ENCODE peak calls at places on chromosomes 1 and 21, in nine cellular contexts. One of them, this sample, is unnamed. For H3K9me3, the result is how much of the 10 kb centered on the place peaks cover.

GRCh38 chr1:201149400-201149799 is 4.9 kb downstream of the TMEM9 start:
- DNase-seq in SJSA1: peak
- DNase-seq in lower lobe of right lung: no peak
- DNase-seq in IMR-90: peak
- DNase-seq in right cardiac atrium: no peak
- DNase-seq in cardiac muscle cell: peak
- DNase-seq in CD8-positive, alpha-beta T cell: no peak
- DNase-seq in suprapubic skin: no peak
- DNase-seq in MM.1S: peak
- DNase-seq in this sample: no peak

GRCh38 chr21:45769239-45769758 is 125.8 kb downstream of the PCBP3 start:
- DNase-seq in MM.1S: no peak
- DNase-seq in lower lobe of right lung: no peak
- DNase-seq in right cardiac atrium: no peak
- DNase-seq in cardiac muscle cell: no peak
- DNase-seq in SJSA1: no peak
- DNase-seq in suprapubic skin: no peak
- DNase-seq in CD8-positive, alpha-beta T cell: no peak
- DNase-seq in IMR-90: no peak
- DNase-seq in this sample: no peak

GRCh38 chr1:91836307-91837056 is 49.5 kb downstream of the TGFBR3 start:
- DNase-seq in cardiac muscle cell: no peak
- DNase-seq in suprapubic skin: no peak
- DNase-seq in right cardiac atrium: no peak
- DNase-seq in IMR-90: no peak
- DNase-seq in lower lobe of right lung: no peak
- DNase-seq in SJSA1: no peak
- DNase-seq in CD8-positive, alpha-beta T cell: no peak
- DNase-seq in MM.1S: no peak
- DNase-seq in this sample: no peak

GRCh38 chr1:159835366-159835765 is 8.7 kb downstream of the SLAMF8 start:
- DNase-seq in MM.1S: no peak
- DNase-seq in IMR-90: no peak
- DNase-seq in SJSA1: no peak
- DNase-seq in suprapubic skin: no peak
- DNase-seq in right cardiac atrium: no peak
- DNase-seq in cardiac muscle cell: no peak
- DNase-seq in CD8-positive, alpha-beta T cell: no peak
- DNase-seq in lower lobe of right lung: no peak
- DNase-seq in this sample: no peak

GRCh38 chr21:46500224-46500861 is 41.7 kb downstream of the DIP2A start:
- DNase-seq in SJSA1: peak
- DNase-seq in IMR-90: peak
- DNase-seq in right cardiac atrium: no peak
- DNase-seq in MM.1S: peak
- DNase-seq in CD8-positive, alpha-beta T cell: no peak
- DNase-seq in suprapubic skin: no peak
- DNase-seq in cardiac muscle cell: no peak
- DNase-seq in lower lobe of right lung: no peak
- DNase-seq in this sample: no peak

GRCh38 chr21:35399706-35400105 is 350.6 kb upstream of the RUNX1 start:
- DNase-seq in SJSA1: no peak
- DNase-seq in IMR-90: no peak
- DNase-seq in cardiac muscle cell: no peak
- DNase-seq in lower lobe of right lung: no peak
- DNase-seq in CD8-positive, alpha-beta T cell: no peak
- DNase-seq in MM.1S: no peak
- DNase-seq in right cardiac atrium: no peak
- DNase-seq in suprapubic skin: no peak
- DNase-seq in this sample: no peak

GRCh38 chr21:35911412-35912191 is 148.7 kb downstream of the SETD4 start:
- DNase-seq in CD8-positive, alpha-beta T cell: no peak
- DNase-seq in right cardiac atrium: no peak
- DNase-seq in MM.1S: no peak
- DNase-seq in IMR-90: no peak
- DNase-seq in lower lobe of right lung: no peak
- DNase-seq in SJSA1: no peak
- DNase-seq in suprapubic skin: no peak
- DNase-seq in cardiac muscle cell: peak
- DNase-seq in this sample: no peak

GRCh38 chr1:11566042-11566825 is 87.3 kb downstream of the DISP3 start:
- DNase-seq in MM.1S: peak
- DNase-seq in IMR-90: no peak
- DNase-seq in cardiac muscle cell: no peak
- DNase-seq in CD8-positive, alpha-beta T cell: no peak
- DNase-seq in SJSA1: no peak
- DNase-seq in lower lobe of right lung: no peak
- DNase-seq in suprapubic skin: no peak
- DNase-seq in right cardiac atrium: no peak
- DNase-seq in this sample: no peak

GRCh38 chr1:7187121-7187510 is 401.9 kb downstream of the CAMTA1 start:
- DNase-seq in cardiac muscle cell: no peak
- DNase-seq in right cardiac atrium: no peak
- DNase-seq in CD8-positive, alpha-beta T cell: no peak
- DNase-seq in suprapubic skin: no peak
- DNase-seq in SJSA1: no peak
- DNase-seq in lower lobe of right lung: no peak
- DNase-seq in MM.1S: no peak
- DNase-seq in IMR-90: no peak
- DNase-seq in this sample: no peak

GRCh38 chr1:221812905-221813597 is 71.2 kb upstream of the DUSP10 start:
- DNase-seq in IMR-90: no peak
- DNase-seq in SJSA1: no peak
- DNase-seq in lower lobe of right lung: no peak
- DNase-seq in CD8-positive, alpha-beta T cell: no peak
- DNase-seq in MM.1S: no peak
- DNase-seq in cardiac muscle cell: peak
- DNase-seq in suprapubic skin: no peak
- DNase-seq in right cardiac atrium: no peak
- DNase-seq in this sample: no peak

GRCh38 chr1:223775054-223775453 is 62.7 kb downstream of the CAPN2 start:
- DNase-seq in lower lobe of right lung: no peak
- DNase-seq in MM.1S: no peak
- DNase-seq in CD8-positive, alpha-beta T cell: no peak
- DNase-seq in suprapubic skin: no peak
- DNase-seq in IMR-90: peak
- DNase-seq in right cardiac atrium: no peak
- DNase-seq in cardiac muscle cell: no peak
- DNase-seq in SJSA1: no peak
- DNase-seq in this sample: no peak

GRCh38 chr1:198798923-198799386 is 160.1 kb downstream of the PTPRC start:
- DNase-seq in right cardiac atrium: no peak
- DNase-seq in CD8-positive, alpha-beta T cell: no peak
- DNase-seq in suprapubic skin: no peak
- DNase-seq in cardiac muscle cell: no peak
- DNase-seq in MM.1S: no peak
- DNase-seq in SJSA1: no peak
- DNase-seq in lower lobe of right lung: no peak
- DNase-seq in IMR-90: no peak
- DNase-seq in this sample: no peak

GRCh38 chr1:97071163-97071562 is 349.6 kb downstream of the PTBP2 start:
- DNase-seq in suprapubic skin: no peak
- DNase-seq in cardiac muscle cell: no peak
- DNase-seq in SJSA1: no peak
- DNase-seq in IMR-90: peak
- DNase-seq in right cardiac atrium: no peak
- DNase-seq in MM.1S: no peak
- DNase-seq in lower lobe of right lung: no peak
- DNase-seq in CD8-positive, alpha-beta T cell: no peak
- DNase-seq in this sample: no peak

GRCh38 chr1:235416662-235417049 is 49.4 kb downstream of the TBCE start:
- DNase-seq in cardiac muscle cell: no peak
- DNase-seq in CD8-positive, alpha-beta T cell: no peak
- DNase-seq in MM.1S: no peak
- DNase-seq in lower lobe of right lung: no peak
- DNase-seq in IMR-90: peak
- DNase-seq in SJSA1: no peak
- DNase-seq in suprapubic skin: no peak
- DNase-seq in right cardiac atrium: no peak
- DNase-seq in this sample: no peak

GRCh38 chr1:110255388-110255787 is 45.3 kb downstream of the KCNC4 start:
- DNase-seq in lower lobe of right lung: no peak
- DNase-seq in MM.1S: peak
- DNase-seq in suprapubic skin: no peak
- DNase-seq in CD8-positive, alpha-beta T cell: no peak
- DNase-seq in cardiac muscle cell: peak
- DNase-seq in IMR-90: no peak
- DNase-seq in SJSA1: no peak
- DNase-seq in right cardiac atrium: no peak
- DNase-seq in this sample: no peak

DNA sequence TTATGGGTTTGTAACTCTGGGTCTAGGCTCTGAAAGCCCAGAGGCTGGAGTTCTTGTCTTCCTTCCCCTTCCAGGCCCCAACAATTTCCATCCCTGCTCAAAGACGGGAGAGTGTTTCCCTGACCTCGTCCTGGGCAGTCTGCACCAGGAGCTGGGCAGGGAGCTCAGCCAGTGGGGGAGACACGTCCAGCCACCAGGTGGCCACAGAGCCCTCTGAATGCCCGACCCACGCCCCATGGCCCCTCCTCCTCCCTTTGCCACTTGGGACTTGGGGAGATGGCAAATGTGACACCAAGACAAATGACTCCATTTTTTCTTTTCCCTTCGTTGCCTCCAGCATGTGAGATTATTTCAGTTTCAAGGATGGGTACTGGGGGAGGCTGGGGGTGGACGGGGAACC is 159.9 kb upstream of the AJAP1 start:
- DNase-seq in suprapubic skin: no peak
- DNase-seq in SJSA1: no peak
- DNase-seq in lower lobe of right lung: no peak
- DNase-seq in IMR-90: no peak
- DNase-seq in right cardiac atrium: no peak
- DNase-seq in MM.1S: no peak
- DNase-seq in cardiac muscle cell: no peak
- DNase-seq in CD8-positive, alpha-beta T cell: no peak
- DNase-seq in this sample: no peak
- H3K9me3 ChIP-seq in suprapubic skin: under half
- H3K9me3 ChIP-seq in SJSA1: under half
- H3K9me3 ChIP-seq in lower lobe of right lung: under half
- H3K9me3 ChIP-seq in IMR-90: under half
- H3K9me3 ChIP-seq in right cardiac atrium: under half
- H3K9me3 ChIP-seq in MM.1S: under half
- H3K9me3 ChIP-seq in cardiac muscle cell: under half
- H3K9me3 ChIP-seq in CD8-positive, alpha-beta T cell: under half
- H3K9me3 ChIP-seq in this sample: under half

DNA sequence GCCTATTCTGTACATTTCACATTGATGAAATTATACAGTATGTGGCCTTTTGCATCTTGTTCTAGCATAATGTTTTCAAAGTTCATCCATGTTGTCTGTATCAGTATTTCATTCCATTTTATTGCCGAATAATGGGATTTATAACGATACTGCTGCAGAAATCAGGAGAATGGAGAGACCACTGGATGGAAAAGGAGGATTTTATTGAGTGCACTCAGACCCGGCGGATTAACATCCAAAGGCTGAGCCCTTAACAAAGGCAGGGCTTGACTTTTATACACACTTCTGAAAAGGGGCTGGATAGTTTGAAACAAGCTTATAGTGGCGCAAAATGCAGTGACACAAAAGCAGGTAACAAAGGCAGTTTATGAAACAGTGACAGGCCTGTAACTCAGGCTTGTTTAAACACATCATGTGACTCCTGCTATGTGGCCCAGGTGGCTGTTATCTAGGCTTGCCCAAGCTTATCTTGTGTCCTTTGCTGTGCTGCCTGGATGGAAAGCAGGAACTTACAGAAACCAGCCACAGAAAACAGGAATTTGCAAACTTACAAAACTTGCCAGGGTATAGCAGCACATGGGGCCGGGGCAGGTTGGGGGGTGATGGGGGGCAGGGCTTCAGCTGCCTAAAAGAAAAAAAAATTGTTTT is 32.8 kb upstream of the KCNJ15 start:
- DNase-seq in SJSA1: no peak
- DNase-seq in IMR-90: peak
- DNase-seq in lower lobe of right lung: no peak
- DNase-seq in MM.1S: no peak
- DNase-seq in right cardiac atrium: no peak
- DNase-seq in suprapubic skin: no peak
- DNase-seq in cardiac muscle cell: no peak
- DNase-seq in CD8-positive, alpha-beta T cell: no peak
- DNase-seq in this sample: no peak
- H3K9me3 ChIP-seq in SJSA1: under half
- H3K9me3 ChIP-seq in IMR-90: under half
- H3K9me3 ChIP-seq in lower lobe of right lung: under half
- H3K9me3 ChIP-seq in MM.1S: under half
- H3K9me3 ChIP-seq in right cardiac atrium: under half
- H3K9me3 ChIP-seq in suprapubic skin: under half
- H3K9me3 ChIP-seq in cardiac muscle cell: under half
- H3K9me3 ChIP-seq in CD8-positive, alpha-beta T cell: under half
- H3K9me3 ChIP-seq in this sample: under half

GRCh38 chr1:115755436-115756370 is 12.8 kb downstream of the CASQ2 start:
- DNase-seq in MM.1S: no peak
- DNase-seq in lower lobe of right lung: no peak
- DNase-seq in SJSA1: no peak
- DNase-seq in IMR-90: no peak
- DNase-seq in CD8-positive, alpha-beta T cell: no peak
- DNase-seq in suprapubic skin: no peak
- DNase-seq in right cardiac atrium: no peak
- DNase-seq in cardiac muscle cell: no peak
- DNase-seq in this sample: no peak
- H3K9me3 ChIP-seq in MM.1S: under half
- H3K9me3 ChIP-seq in lower lobe of right lung: under half
- H3K9me3 ChIP-seq in SJSA1: under half
- H3K9me3 ChIP-seq in IMR-90: under half
- H3K9me3 ChIP-seq in CD8-positive, alpha-beta T cell: under half
- H3K9me3 ChIP-seq in suprapubic skin: under half
- H3K9me3 ChIP-seq in right cardiac atrium: under half
- H3K9me3 ChIP-seq in cardiac muscle cell: under half
- H3K9me3 ChIP-seq in this sample: under half

GRCh38 chr1:69055223-69055622 is 512.5 kb upstream of the LRRC7 start:
- DNase-seq in IMR-90: peak
- DNase-seq in right cardiac atrium: no peak
- DNase-seq in lower lobe of right lung: no peak
- DNase-seq in MM.1S: no peak
- DNase-seq in SJSA1: no peak
- DNase-seq in suprapubic skin: no peak
- DNase-seq in CD8-positive, alpha-beta T cell: no peak
- DNase-seq in cardiac muscle cell: no peak
- DNase-seq in this sample: no peak
- H3K9me3 ChIP-seq in IMR-90: under half
- H3K9me3 ChIP-seq in right cardiac atrium: under half
- H3K9me3 ChIP-seq in lower lobe of right lung: under half
- H3K9me3 ChIP-seq in MM.1S: under half
- H3K9me3 ChIP-seq in SJSA1: under half
- H3K9me3 ChIP-seq in suprapubic skin: under half
- H3K9me3 ChIP-seq in CD8-positive, alpha-beta T cell: under half
- H3K9me3 ChIP-seq in cardiac muscle cell: under half
- H3K9me3 ChIP-seq in this sample: under half

DNA sequence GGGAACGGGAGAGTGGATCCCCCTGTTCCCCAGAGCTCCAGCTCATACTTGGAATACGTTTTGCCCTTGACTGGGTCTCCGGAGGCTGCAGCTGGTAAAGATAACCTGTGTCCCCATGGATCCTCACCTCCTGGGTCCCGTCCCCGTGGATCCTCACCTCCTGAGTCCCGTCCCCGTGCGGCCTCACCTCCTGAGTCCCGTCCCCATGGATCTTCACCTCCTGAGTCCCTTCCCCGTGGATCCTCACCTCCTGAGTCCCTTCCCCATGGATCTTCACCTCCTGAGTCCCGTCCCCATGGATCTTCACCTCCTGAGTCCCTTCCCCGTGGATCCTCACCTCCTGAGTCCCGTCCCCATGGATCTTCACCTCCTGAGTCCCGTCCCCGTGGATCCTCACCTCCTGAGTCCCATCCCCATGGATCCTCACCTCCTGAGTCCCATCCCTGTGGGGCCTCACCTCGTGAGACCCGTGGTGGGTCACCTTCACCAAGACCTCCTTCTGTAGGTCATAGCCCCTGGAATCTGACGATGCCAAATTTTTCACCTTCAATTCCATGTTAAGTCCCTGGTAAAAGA is 61.4 kb downstream of the SCCPDH start:
- DNase-seq in SJSA1: no peak
- DNase-seq in right cardiac atrium: no peak
- DNase-seq in CD8-positive, alpha-beta T cell: no peak
- DNase-seq in lower lobe of right lung: no peak
- DNase-seq in suprapubic skin: peak
- DNase-seq in cardiac muscle cell: no peak
- DNase-seq in IMR-90: peak
- DNase-seq in MM.1S: no peak
- DNase-seq in this sample: no peak
- H3K9me3 ChIP-seq in SJSA1: under half
- H3K9me3 ChIP-seq in right cardiac atrium: under half
- H3K9me3 ChIP-seq in CD8-positive, alpha-beta T cell: under half
- H3K9me3 ChIP-seq in lower lobe of right lung: under half
- H3K9me3 ChIP-seq in suprapubic skin: under half
- H3K9me3 ChIP-seq in cardiac muscle cell: under half
- H3K9me3 ChIP-seq in IMR-90: under half
- H3K9me3 ChIP-seq in MM.1S: under half
- H3K9me3 ChIP-seq in this sample: under half